ENCODE peak calls at places on chromosome 4, in ten cellular contexts. M is IMR-90; N is vagina; E is heart left ventricle; W is hepatocyte; O is CD8-positive, alpha-beta T cell; T is cardiac muscle cell; L is pancreas; F is body of pancreas; G is ovary. B is an unnamed sample.

GRCh38 chr4:149140841-149141240 is 674.8 kb downstream of the IQCM start:
- DNase-seq in F (no peak), N (no peak), L (no peak), O (no peak), M (peak; percentile 22), W (no peak), T (peak; percentile 2), G (no peak), E (no peak), B (no peak)

GRCh38 chr4:38185406-38185805 is 225.2 kb downstream of the PTTG2 start:
- DNase-seq in L (no peak), E (no peak), O (no peak), F (no peak), G (no peak), W (no peak), M (no peak), T (no peak), N (no peak), B (no peak)

GRCh38 chr4:122889726-122890125 is 32.7 kb downstream of the NUDT6 start:
- DNase-seq in O (no peak), L (no peak), N (no peak), F (no peak), M (no peak), T (no peak), E (no peak), W (no peak), G (no peak), B (no peak)

GRCh38 chr4:81723927-81724587 is 252.3 kb upstream of the RASGEF1B start:
- DNase-seq in F (peak; percentile 42), W (peak; percentile 38), O (peak; percentile 29), M (no peak), G (no peak), T (peak; percentile 55), L (no peak), E (no peak), N (no peak), B (no peak)

GRCh38 chr4:88320780-88321373 is 36.5 kb upstream of the PPM1K start:
- DNase-seq in F (peak; percentile 23), E (no peak), W (no peak), M (no peak), O (peak; percentile 7), L (no peak), G (no peak), N (no peak), T (peak; percentile 40), B (peak; percentile 31)

GRCh38 chr4:156638332-156638731 is 333.3 kb downstream of the PDGFC start:
- DNase-seq in G (no peak), F (no peak), E (no peak), W (no peak), T (peak; percentile 70), N (no peak), L (no peak), O (no peak), M (peak; percentile 53), B (no peak)

GRCh38 chr4:73851293-73851692 is 1.8 kb upstream of the PF4V1 start:
- DNase-seq in F (no peak), E (no peak), M (no peak), W (no peak), L (no peak), T (no peak), N (no peak), O (no peak), G (no peak), B (no peak)

GRCh38 chr4:131644619-131645018 is 1504.5 kb upstream of the PCDH10 start:
- DNase-seq in W (peak; percentile 26), O (no peak), N (no peak), G (no peak), M (peak; percentile 2), T (peak; percentile 76), F (peak; percentile 4), L (no peak), E (no peak), B (peak; percentile 11)

GRCh38 chr4:112340048-112340447 is 42.9 kb downstream of the ALPK1 start:
- DNase-seq in T (no peak), F (no peak), G (no peak), E (no peak), N (no peak), L (no peak), M (no peak), O (no peak), W (no peak), B (no peak)

GRCh38 chr4:617644-618330 is 7.6 kb upstream of the PDE6B start:
- DNase-seq in F (no peak), N (no peak), E (no peak), G (no peak), T (no peak), W (peak; percentile 45), M (no peak), L (no peak), O (no peak), B (peak; percentile 29)

GRCh38 chr4:25915359-25915716 is 1.3 kb downstream of the SMIM20 start:
- DNase-seq in O (no peak), F (peak; percentile 27), T (peak; percentile 83), M (no peak), N (no peak), E (peak; percentile 46), W (no peak), L (no peak), G (peak; percentile 20), B (no peak)

GRCh38 chr4:82900335-82901128 is at the start of gene THAP9:
- DNase-seq in F (peak; percentile 99), O (peak; percentile 95), N (peak; percentile 99), G (peak; percentile 98), E (peak; percentile 98), L (peak; percentile 97), W (peak; percentile 99), M (peak; percentile 100), T (peak; percentile 100), B (peak; percentile 99)
- H3K4me1 ChIP-seq in F (peaks cover 23% of the 10 kb centered on the region), O (peaks cover 30% of the 10 kb centered on the region), N (peaks cover 45% of the 10 kb centered on the region), G (peaks cover 8% of the 10 kb centered on the region), E (peaks cover 32% of the 10 kb centered on the region), L (peaks cover 17% of the 10 kb centered on the region), W (peaks cover 9% of the 10 kb centered on the region), M (no peaks in the 10 kb centered on the region), T (peaks cover 14% of the 10 kb centered on the region), B (peaks cover 12% of the 10 kb centered on the region)

DNA sequence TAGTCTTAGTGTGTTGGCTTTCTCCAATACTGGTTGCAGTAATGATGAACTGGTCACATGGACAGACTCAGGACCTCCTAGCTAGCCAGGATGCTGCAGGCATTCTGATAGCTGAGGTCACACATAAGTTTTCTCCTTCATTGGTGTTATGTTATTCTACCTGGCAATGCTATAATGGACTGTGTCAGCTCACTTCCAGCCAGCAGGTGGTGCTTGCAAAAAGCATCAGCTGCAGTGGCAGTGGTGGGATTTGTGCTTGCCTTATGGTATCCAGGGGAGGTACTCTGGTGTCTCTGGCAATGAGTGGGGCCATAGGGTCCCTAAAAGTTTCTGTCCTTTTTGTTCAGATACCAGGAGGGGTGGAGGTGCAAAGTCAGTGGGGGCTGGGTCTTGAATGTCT is 33.6 kb downstream of the ZNF330 start:
- DNase-seq in M (no peak), E (no peak), F (no peak), W (no peak), G (no peak), L (no peak), N (no peak), O (no peak), T (no peak), B (no peak)
- TF ChIP-seq CTCF in M (no peak), E (no peak), F (no peak), W (no peak), G (no peak), L (no peak), N (no peak), O (no peak), T (no peak), B (no peak)

GRCh38 chr4:147733614-147734344 is 1.9 kb downstream of the ARHGAP10 start:
- DNase-seq in F (peak; percentile 16), N (no peak), O (no peak), M (peak; percentile 58), W (no peak), T (peak; percentile 64), G (peak; percentile 31), E (peak; percentile 38), L (no peak), B (no peak)

GRCh38 chr4:147731611-147732515 is at the start of gene ARHGAP10:
- DNase-seq in O (peak; percentile 72), W (peak; percentile 83), G (peak; percentile 76), L (peak; percentile 86), E (peak; percentile 81), M (peak; percentile 82), N (no peak), T (peak; percentile 90), F (peak; percentile 70), B (peak; percentile 71)

GRCh38 chr4:147734496-147734895 is 2.6 kb downstream of the ARHGAP10 start:
- DNase-seq in E (no peak), F (no peak), M (no peak), W (no peak), O (no peak), L (no peak), G (no peak), N (no peak), T (no peak), B (no peak)

GRCh38 chr4:147730333-147730732 is 1.6 kb upstream of the ARHGAP10 start:
- DNase-seq in G (no peak), O (no peak), M (no peak), E (no peak), W (no peak), T (no peak), F (no peak), N (no peak), L (no peak), B (no peak)

DNA sequence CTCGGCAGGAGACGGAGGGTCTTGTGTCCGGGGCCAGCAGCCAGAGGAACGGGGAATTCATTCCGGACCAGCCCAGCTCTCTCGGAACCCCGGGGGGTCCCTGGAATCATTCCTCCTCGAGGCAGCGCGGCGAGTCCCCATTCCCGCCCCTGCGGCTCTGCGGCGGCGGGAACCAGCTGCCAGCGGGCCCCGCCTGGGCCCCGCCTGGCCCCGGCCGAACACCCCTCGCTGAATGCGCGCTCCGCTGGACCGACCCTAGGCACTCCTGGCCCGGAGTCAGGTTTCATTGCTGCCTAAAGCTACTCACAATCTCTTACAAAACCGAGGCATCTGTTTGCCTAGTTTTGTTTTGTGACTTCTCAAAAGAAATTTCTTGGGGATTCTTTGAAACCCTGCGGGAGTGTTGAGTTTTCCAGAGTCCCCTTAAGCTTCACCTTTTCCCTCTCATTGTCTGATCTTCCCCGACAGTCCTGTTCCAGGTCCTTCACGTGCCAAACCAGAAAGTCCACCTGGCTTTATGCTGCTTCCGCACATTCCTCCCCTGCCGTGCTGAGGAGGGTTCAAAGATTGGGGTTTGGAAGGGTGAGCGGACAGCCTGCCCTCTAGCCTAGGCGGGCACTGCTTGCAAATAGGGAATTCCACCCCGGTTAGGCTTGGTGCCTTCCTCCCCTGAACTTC is 767 bp downstream of the ARHGAP10 start:
- DNase-seq in M (peak; percentile 39), O (peak; percentile 5), G (peak; percentile 72), F (peak; percentile 43), N (no peak), E (peak; percentile 47), W (peak; percentile 64), L (peak; percentile 67), T (peak; percentile 61), B (peak; percentile 75)
- H3K27me3 ChIP-seq in M (no peaks in the 10 kb centered on the region), O (no peaks in the 10 kb centered on the region), G (no peaks in the 10 kb centered on the region), F (no peaks in the 10 kb centered on the region), N (no peaks in the 10 kb centered on the region), E (no peaks in the 10 kb centered on the region), W (no peaks in the 10 kb centered on the region), L (no peaks in the 10 kb centered on the region), T (no peaks in the 10 kb centered on the region), B (no peaks in the 10 kb centered on the region)

DNA sequence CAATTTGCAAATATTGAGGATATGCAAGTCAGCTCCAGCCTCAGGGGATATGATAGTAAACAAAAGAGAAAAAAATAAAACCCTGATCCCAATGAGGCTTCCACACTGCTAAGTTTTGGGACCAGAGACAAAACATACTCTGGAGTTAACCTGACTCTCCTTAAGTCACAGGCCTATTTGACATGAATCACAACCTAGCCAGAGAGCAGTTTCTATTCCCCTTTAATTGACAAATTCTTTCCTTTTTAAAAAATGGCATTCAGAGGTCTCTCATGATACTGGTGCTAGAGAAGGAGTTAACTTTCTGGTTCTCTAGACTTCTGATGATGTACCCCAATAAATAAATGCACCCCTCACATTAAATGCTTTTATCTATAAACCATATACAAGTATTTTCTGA is 8.8 kb downstream of the ACSL1 start:
- DNase-seq in G (no peak), T (no peak), W (no peak), L (no peak), F (no peak), E (no peak), N (no peak), M (no peak), O (no peak), B (no peak)
- H3K4me1 ChIP-seq in G (peaks cover 5% of the 10 kb centered on the region), T (peaks cover 67% of the 10 kb centered on the region), W (peaks cover 32% of the 10 kb centered on the region), L (peaks cover 18% of the 10 kb centered on the region), F (peaks cover 55% of the 10 kb centered on the region), E (peaks cover 83% of the 10 kb centered on the region), N (peaks cover 77% of the 10 kb centered on the region), M (peaks cover 7% of the 10 kb centered on the region), O (peaks cover 6% of the 10 kb centered on the region), B (peaks cover 70% of the 10 kb centered on the region)